ENCODE peak calls at places on chromosomes 7 and 10, in six cellular contexts. W is cardiac muscle cell, X is right cardiac atrium, L is stomach, O is hepatocyte, R is neural progenitor cell. C is an unnamed sample.

GRCh38 chr10:47278152-47278473 is 21.9 kb upstream of the GDF10 start:
- DNase-seq in W (no peak), X (peak; percentile 44), L (no peak), R (no peak), O (no peak), C (no peak)

GRCh38 chr7:36760856-36761762 is 36.8 kb upstream of the AOAH start:
- DNase-seq in X (no peak), O (peak; percentile 29), W (no peak), L (no peak), R (no peak), C (no peak)

GRCh38 chr10:74194999-74195398 is 44.0 kb downstream of the ADK start:
- DNase-seq in R (no peak), O (no peak), X (no peak), L (no peak), W (peak; percentile 41), C (no peak)

GRCh38 chr7:26813426-26813825 is 51.0 kb downstream of the SKAP2 start:
- DNase-seq in L (no peak), O (no peak), R (no peak), X (no peak), W (no peak), C (no peak)

GRCh38 chr10:46546591-46547330 is 9.7 kb downstream of the GPRIN2 start:
- DNase-seq in W (no peak), R (no peak), X (peak; percentile 58), L (peak; percentile 48), O (no peak), C (no peak)

GRCh38 chr10:43070121-43071085 is 6.5 kb upstream of the RET start:
- DNase-seq in R (no peak), W (no peak), O (no peak), X (peak; percentile 30), L (no peak), C (no peak)

GRCh38 chr7:117873056-117873932 is at the start of gene CTTNBP2:
- DNase-seq in L (peak; percentile 45), O (peak; percentile 78), X (peak; percentile 86), R (peak; percentile 90), W (peak; percentile 55), C (no peak)

GRCh38 chr10:91487914-91488577 is 77.9 kb downstream of the HECTD2 start:
- DNase-seq in L (no peak), R (no peak), X (no peak), W (no peak), O (no peak), C (no peak)

GRCh38 chr10:48187713-48188541 is 86.6 kb downstream of the FRMPD2 start:
- DNase-seq in X (peak; percentile 62), O (peak; percentile 71), L (no peak), W (no peak), R (no peak), C (no peak)

GRCh38 chr10:114068054-114068707 is 24.5 kb downstream of the ADRB1 start:
- DNase-seq in L (no peak), O (no peak), X (no peak), R (no peak), W (no peak), C (no peak)

GRCh38 chr7:132965951-132966350 is 115.9 kb downstream of the CHCHD3 start:
- DNase-seq in W (no peak), L (no peak), O (no peak), X (no peak), R (no peak), C (no peak)

GRCh38 chr7:137923380-137923779 is 76.6 kb upstream of the DGKI start:
- DNase-seq in R (no peak), O (no peak), X (no peak), L (no peak), W (no peak), C (no peak)

GRCh38 chr10:29517352-29517923 is 117.3 kb downstream of the SVIL start:
- DNase-seq in W (peak; percentile 59), R (peak; percentile 79), L (no peak), X (peak; percentile 47), O (peak; percentile 52), C (no peak)

GRCh38 chr10:12703813-12704212 is 297.7 kb downstream of the CCDC3 start:
- DNase-seq in O (no peak), R (no peak), X (no peak), W (peak; percentile 71), L (no peak), C (no peak)

GRCh38 chr7:43260980-43261878 is 148.8 kb downstream of the HECW1 start:
- DNase-seq in L (peak; percentile 78), R (peak; percentile 92), X (peak; percentile 76), O (peak; percentile 90), W (peak; percentile 91), C (peak; percentile 42)

GRCh38 chr10:55495555-55495954 is 694.5 kb upstream of the PCDH15 start:
- DNase-seq in O (no peak), X (no peak), W (no peak), L (no peak), R (no peak), C (no peak)

GRCh38 chr7:47652591-47652990 is 70.7 kb upstream of the TNS3 start:
- DNase-seq in O (no peak), W (no peak), R (no peak), L (no peak), X (no peak), C (no peak)

GRCh38 chr7:37920619-37921339 is at the start of gene EPDR1:
- DNase-seq in X (peak; percentile 84), R (peak; percentile 70), L (no peak), O (peak; percentile 63), W (peak; percentile 42), C (no peak)

GRCh38 chr10:125092564-125093031 is 67.8 kb downstream of the CTBP2 start:
- DNase-seq in O (no peak), X (peak; percentile 39), L (peak; percentile 17), R (no peak), W (no peak), C (no peak)

GRCh38 chr7:52500796-52501195 is 534.6 kb upstream of the POM121L12 start:
- DNase-seq in L (no peak), W (no peak), R (no peak), X (no peak), O (peak; percentile 10), C (no peak)

GRCh38 chr7:149854611-149855367 is 16.6 kb downstream of the ZNF862 start:
- DNase-seq in R (peak; percentile 80), W (peak; percentile 57), L (peak; percentile 90), X (peak; percentile 86), O (peak; percentile 84), C (peak; percentile 57)

GRCh38 chr7:151869968-151870918 is 6.7 kb downstream of the PRKAG2 start:
- DNase-seq in R (no peak), X (no peak), W (no peak), L (no peak), O (no peak), C (no peak)

GRCh38 chr10:125343118-125343752 is 182.9 kb upstream of the CTBP2 start:
- DNase-seq in X (no peak), R (peak; percentile 50), L (no peak), W (peak; percentile 29), O (peak; percentile 19), C (no peak)

GRCh38 chr10:89183571-89183970 is 23.5 kb downstream of the CH25H start:
- DNase-seq in R (no peak), W (no peak), O (no peak), X (no peak), L (no peak), C (no peak)

GRCh38 chr7:30474893-30475292 is 3.7 kb downstream of the NOD1 start:
- DNase-seq in R (no peak), X (no peak), L (no peak), W (peak; percentile 97), O (no peak), C (no peak)

GRCh38 chr10:22222236-22223190 is 4.7 kb upstream of the EBLN1 start:
- DNase-seq in L (no peak), O (no peak), W (no peak), R (no peak), X (no peak), C (no peak)

DNA sequence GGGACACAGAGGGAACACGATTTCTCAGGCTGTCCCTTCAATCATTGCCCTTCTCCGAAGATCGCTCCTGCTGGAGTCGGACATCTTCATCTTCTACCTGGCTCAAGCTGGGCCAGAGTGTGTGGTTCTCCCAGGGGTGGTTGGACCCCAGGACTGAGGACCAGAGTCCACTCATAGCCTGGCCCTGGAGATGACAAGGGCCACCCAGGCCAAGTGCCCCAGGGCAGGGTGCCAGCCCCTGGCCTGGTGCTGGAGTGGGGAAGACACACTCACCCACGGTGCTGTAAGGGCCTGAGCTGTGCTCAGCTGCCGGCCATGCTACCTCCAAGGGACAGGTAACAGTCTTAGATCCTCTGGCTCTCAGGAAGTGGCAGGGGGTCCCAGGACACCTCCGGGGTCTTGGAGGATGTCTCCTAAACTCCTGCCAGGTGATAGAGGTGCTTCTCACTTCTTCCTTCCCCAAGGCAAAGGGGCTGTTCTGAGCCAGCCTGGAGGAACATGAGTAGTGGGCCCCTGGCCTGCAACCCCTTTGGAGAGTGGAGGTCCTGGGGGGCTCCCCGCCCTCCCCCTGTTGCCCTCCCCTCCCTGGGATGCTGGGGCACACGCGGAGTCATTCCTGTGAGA is 23.3 kb downstream of the TBATA start:
- DNase-seq in O (no peak), W (no peak), L (no peak), X (peak; percentile 46), R (no peak), C (no peak)
- H3K27me3 ChIP-seq in O (no peaks in the 10 kb centered on the region), W (no peaks in the 10 kb centered on the region), L (peaks cover 9% of the 10 kb centered on the region), X (no peaks in the 10 kb centered on the region), R (no peaks in the 10 kb centered on the region), C (no peaks in the 10 kb centered on the region)

GRCh38 chr10:60573342-60573741 is 183.7 kb upstream of the ANK3 start:
- DNase-seq in R (peak; percentile 21), L (no peak), O (no peak), W (no peak), X (no peak), C (no peak)
- H3K27ac ChIP-seq in R (no peak overlapping the region), L (no peak overlapping the region), O (peak overlapping the region; percentile 57), W (peak overlapping the region; percentile 86), X (no peak overlapping the region), C (no peak overlapping the region)

GRCh38 chr10:44370731-44371248 is 14.1 kb downstream of the CXCL12 start:
- DNase-seq in L (no peak), W (peak; percentile 32), X (no peak), R (peak; percentile 38), O (no peak), C (no peak)

GRCh38 chr10:44372181-44372580 is 12.7 kb downstream of the CXCL12 start:
- DNase-seq in R (no peak), O (no peak), L (no peak), W (no peak), X (no peak), C (no peak)

GRCh38 chr10:44366936-44367630 is 17.8 kb downstream of the CXCL12 start:
- DNase-seq in O (no peak), W (no peak), L (no peak), R (no peak), X (no peak), C (no peak)

GRCh38 chr10:44369296-44369695 is 15.6 kb downstream of the CXCL12 start:
- DNase-seq in R (no peak), X (no peak), L (no peak), O (no peak), W (peak; percentile 51), C (no peak)

DNA sequence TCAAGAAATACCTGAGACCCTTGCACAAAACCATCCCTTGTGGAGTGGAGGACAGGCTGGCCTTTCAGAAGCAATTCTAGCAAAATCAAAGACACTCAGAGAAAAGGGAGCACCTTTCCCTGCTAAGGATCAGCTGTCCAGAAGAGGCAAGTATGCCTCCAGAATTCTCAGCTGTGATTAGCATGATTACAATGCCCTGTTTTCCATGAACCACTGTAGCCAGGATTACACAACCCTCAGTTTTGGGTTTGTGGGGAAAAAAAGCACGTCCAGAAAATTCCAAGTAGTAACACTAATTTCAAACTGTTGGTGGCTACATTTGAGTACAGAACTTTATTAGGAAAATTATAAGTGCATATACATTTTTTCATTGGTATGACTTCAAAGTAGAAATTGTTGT is 15.0 kb downstream of the CXCL12 start:
- DNase-seq in L (no peak), O (no peak), X (no peak), R (no peak), W (peak; percentile 61), C (no peak)
- H3K4me3 ChIP-seq in L (no peak overlapping the region), O (no peak overlapping the region), X (no peak overlapping the region), R (no peak overlapping the region), W (no peak overlapping the region), C (no peak overlapping the region)

GRCh38 chr7:156140896-156141295 is 328.6 kb upstream of the SHH start:
- DNase-seq in X (no peak), O (no peak), L (no peak), W (no peak), R (no peak), C (no peak)
- H3K27me3 ChIP-seq in X (no peaks in the 10 kb centered on the region), O (no peaks in the 10 kb centered on the region), L (peaks cover 13% of the 10 kb centered on the region), W (no peaks in the 10 kb centered on the region), R (no peaks in the 10 kb centered on the region), C (no peaks in the 10 kb centered on the region)

C was measured in naive thymus-derived CD4-positive, alpha-beta T cell.